ENCODE peak calls at places on chromosomes 16 and 17, in eight cellular contexts. C is heart left ventricle; I is left colon; K is SW480; S is neuronal stem cell; B is kidney tubule cell; V is mucosa of descending colon; L is central memory CD4-positive, alpha-beta T cell. H is an unnamed sample.
A peak's percentile ranks its signal among the peaks of the same experiment; 100 is the strongest.

GRCh38 chr16:12318661-12319463 is 342.3 kb downstream of the SNX29 start:
- DNase-seq in L (no peak), K (no peak), S (no peak), I (no peak), V (no peak), B (peak; percentile 94), C (no peak), H (no peak)

GRCh38 chr16:12168054-12169018 is 191.8 kb downstream of the SNX29 start:
- DNase-seq in S (no peak), I (no peak), K (no peak), V (peak; percentile 11), C (no peak), B (no peak), L (no peak), H (no peak)

GRCh38 chr17:64497565-64498035 is 746 bp upstream of the POLG2 start:
- DNase-seq in B (no peak), I (no peak), V (no peak), C (no peak), S (no peak), K (no peak), L (no peak), H (no peak)

GRCh38 chr16:81730090-81731051 is 48.7 kb upstream of the PLCG2 start:
- DNase-seq in B (peak; percentile 94), K (peak; percentile 75), L (peak; percentile 46), C (peak; percentile 91), I (peak; percentile 88), S (peak; percentile 91), V (peak; percentile 87), H (peak; percentile 33)

GRCh38 chr17:77862890-77863813 is 95.4 kb upstream of the TNRC6C start:
- DNase-seq in L (no peak), C (no peak), V (no peak), I (no peak), S (no peak), K (no peak), B (no peak), H (no peak)

GRCh38 chr17:43745541-43745940 is 13.1 kb downstream of the SOST start:
- DNase-seq in L (no peak), B (no peak), S (no peak), V (no peak), C (no peak), I (no peak), K (no peak), H (no peak)

GRCh38 chr17:35493040-35493439 is 44.4 kb downstream of the SLFN12L start:
- DNase-seq in V (no peak), B (no peak), C (no peak), K (no peak), S (no peak), I (no peak), L (no peak), H (no peak)

GRCh38 chr17:79789943-79790804 is 6.7 kb downstream of the CBX8 start:
- DNase-seq in B (peak; percentile 31), C (no peak), V (no peak), K (no peak), S (no peak), I (no peak), L (no peak), H (no peak)

GRCh38 chr16:553601-554296 is 6.4 kb upstream of the PRR35 start:
- DNase-seq in B (no peak), K (no peak), S (no peak), I (no peak), V (no peak), L (no peak), C (no peak), H (no peak)

GRCh38 chr17:75447951-75448856 is 8.2 kb upstream of the TMEM94 start:
- DNase-seq in K (no peak), B (peak; percentile 19), C (no peak), L (no peak), V (no peak), S (no peak), I (no peak), H (no peak)

GRCh38 chr17:47698749-47699535 is 5.0 kb downstream of the TBKBP1 start:
- DNase-seq in V (peak; percentile 72), L (peak; percentile 57), B (peak; percentile 43), I (no peak), C (peak; percentile 45), S (peak; percentile 54), K (peak; percentile 54), H (peak; percentile 60)

GRCh38 chr16:85203462-85203813 is 91.2 kb upstream of the CIBAR2 start:
- DNase-seq in I (no peak), L (no peak), V (no peak), K (no peak), S (no peak), C (no peak), B (no peak), H (no peak)

GRCh38 chr17:1792495-1793446 is 30.9 kb downstream of the SERPINF1 start:
- DNase-seq in V (no peak), C (no peak), B (no peak), K (no peak), S (no peak), I (no peak), L (no peak), H (no peak)

GRCh38 chr17:47821031-47821423 is 567 bp downstream of the OSBPL7 start:
- DNase-seq in C (no peak), K (no peak), B (no peak), L (no peak), S (no peak), V (no peak), I (no peak), H (no peak)

GRCh38 chr17:35407531-35407930 is 24.8 kb downstream of the SLFN12 start:
- DNase-seq in V (no peak), L (no peak), C (no peak), I (no peak), S (no peak), B (no peak), K (no peak), H (no peak)

GRCh38 chr16:67104061-67104460 is 5.7 kb upstream of the PHAF1 start:
- DNase-seq in I (no peak), B (peak; percentile 52), C (no peak), V (peak; percentile 28), K (peak; percentile 48), L (no peak), S (no peak), H (no peak)

H was measured in T-helper 2 cell.